ENCODE peak calls at places on chromosomes 12 and 14, in five cellular contexts. G is GM23338, C is lower leg skin, H is B cell, K is vagina. M is an unnamed sample.

GRCh38 chr14:96574171-96574632 is 72.0 kb downstream of the PAPOLA start:
- DNase-seq in H (no peak), K (no peak), G (no peak), C (no peak), M (no peak)

GRCh38 chr14:37707716-37708115 is 112.3 kb downstream of the TTC6 start:
- DNase-seq in G (no peak), H (no peak), K (no peak), C (no peak), M (no peak)

GRCh38 chr12:116236148-116236731 is 41.3 kb downstream of the MED13L start:
- DNase-seq in K (no peak), H (peak; percentile 64), G (peak; percentile 76), C (peak; percentile 34), M (no peak)

GRCh38 chr14:78445275-78445674 is 275.1 kb downstream of the NRXN3 start:
- DNase-seq in K (no peak), C (no peak), G (no peak), H (no peak), M (no peak)

GRCh38 chr14:23577004-23577681 is 1.4 kb downstream of the JPH4 start:
- DNase-seq in K (peak; percentile 71), G (peak; percentile 71), H (peak; percentile 39), C (no peak), M (no peak)

GRCh38 chr12:123532021-123532420 is 1.5 kb downstream of the RILPL1 start:
- DNase-seq in C (no peak), K (no peak), H (peak; percentile 60), G (no peak), M (no peak)

GRCh38 chr14:105147701-105148603 is 20.6 kb downstream of the JAG2 start:
- DNase-seq in G (no peak), H (no peak), C (no peak), K (no peak), M (no peak)

GRCh38 chr12:6532051-6532926 is 2.0 kb upstream of the GAPDH start:
- DNase-seq in G (peak; percentile 78), C (no peak), K (peak; percentile 89), H (peak; percentile 62), M (peak; percentile 82)

GRCh38 chr12:18296201-18296908 is 35.0 kb downstream of the PIK3C2G start:
- DNase-seq in K (no peak), C (no peak), G (no peak), H (no peak), M (no peak)

GRCh38 chr14:92980866-92981265 is 57.9 kb downstream of the CHGA start:
- DNase-seq in K (no peak), G (no peak), H (no peak), C (no peak), M (no peak)

GRCh38 chr14:67490201-67490600 is 1.7 kb upstream of the TMEM229B start:
- DNase-seq in G (no peak), K (no peak), C (no peak), H (no peak), M (no peak)

GRCh38 chr12:105882404-105882803 is 256.4 kb downstream of the NUAK1 start:
- DNase-seq in C (peak; percentile 56), K (no peak), G (peak; percentile 20), H (no peak), M (no peak)

GRCh38 chr12:20716037-20716436 is 20.9 kb downstream of the SLCO1C1 start:
- DNase-seq in H (no peak), K (no peak), G (peak; percentile 80), C (no peak), M (no peak)
- TF ChIP-seq CTCF in H (no peak), K (no peak), G (peak; percentile 60), C (no peak), M (no peak)

GRCh38 chr12:100199347-100200136 is 1.1 kb upstream of the ACTR6 start:
- DNase-seq in G (peak; percentile 94), K (no peak), C (peak; percentile 32), H (peak; percentile 81), M (no peak)
- TF ChIP-seq CTCF in G (no peak), K (no peak), C (no peak), H (no peak), M (no peak)

DNA sequence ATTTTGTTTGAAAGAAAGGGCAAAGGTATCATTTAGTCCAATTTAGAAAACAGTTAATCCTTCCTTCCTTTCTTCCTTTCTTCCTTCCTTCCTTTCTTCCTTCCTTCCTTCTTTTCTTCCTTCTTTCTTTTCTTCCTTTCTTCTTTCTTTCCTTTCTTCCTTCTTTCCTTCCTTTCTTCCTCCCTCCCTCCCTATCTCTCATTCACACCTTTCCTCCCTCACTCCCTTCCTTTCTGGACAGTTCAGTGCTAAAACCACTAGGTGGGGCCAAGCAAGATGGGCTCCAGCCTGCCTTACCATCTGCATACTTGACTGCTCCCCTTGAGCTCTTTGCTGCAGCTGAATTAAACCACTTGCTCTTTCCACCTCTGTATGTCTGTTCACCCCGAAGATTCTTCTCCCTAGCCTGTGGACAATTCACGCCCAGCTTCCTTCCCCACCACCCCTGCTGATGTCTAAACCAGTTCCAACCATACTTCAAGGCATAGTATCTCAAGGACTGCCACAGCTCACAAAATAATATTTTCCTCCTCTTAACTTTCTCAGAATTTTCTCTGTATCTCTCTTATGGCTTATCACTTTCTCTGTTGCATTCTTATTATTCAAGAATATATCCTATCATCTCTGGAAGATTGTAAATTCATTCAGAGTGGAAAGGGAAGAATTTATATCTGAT is 78.0 kb downstream of the DBX2 start:
- DNase-seq in K (no peak), G (peak; percentile 83), H (no peak), C (no peak), M (no peak)
- TF ChIP-seq CTCF in K (no peak), G (peak; percentile 81), H (peak; percentile 31), C (no peak), M (peak; percentile 84)

GRCh38 chr14:95547272-95547625 is 12.4 kb downstream of the GLRX5 start:
- DNase-seq in G (no peak), H (no peak), C (no peak), K (no peak), M (no peak)
- TF ChIP-seq CTCF in G (no peak), H (no peak), C (no peak), K (no peak), M (no peak)

GRCh38 chr12:111389635-111390034 is 16.1 kb upstream of the SH2B3 start:
- DNase-seq in H (no peak), G (no peak), K (no peak), C (no peak), M (no peak)
- TF ChIP-seq CTCF in H (no peak), G (no peak), K (no peak), C (no peak), M (no peak)

GRCh38 chr14:51240804-51241380 is 845 bp downstream of the TMX1 start:
- DNase-seq in H (no peak), G (no peak), K (no peak), C (no peak), M (no peak)

GRCh38 chr14:51242545-51243490 is 2.8 kb downstream of the TMX1 start:
- DNase-seq in C (no peak), K (no peak), G (peak; percentile 63), H (peak; percentile 11), M (no peak)

GRCh38 chr14:51236314-51236713 is 3.7 kb upstream of the TMX1 start:
- DNase-seq in H (no peak), C (no peak), K (no peak), G (no peak), M (no peak)

GRCh38 chr14:51244591-51244990 is 4.5 kb downstream of the TMX1 start:
- DNase-seq in K (no peak), G (no peak), H (no peak), C (no peak), M (no peak)

DNA sequence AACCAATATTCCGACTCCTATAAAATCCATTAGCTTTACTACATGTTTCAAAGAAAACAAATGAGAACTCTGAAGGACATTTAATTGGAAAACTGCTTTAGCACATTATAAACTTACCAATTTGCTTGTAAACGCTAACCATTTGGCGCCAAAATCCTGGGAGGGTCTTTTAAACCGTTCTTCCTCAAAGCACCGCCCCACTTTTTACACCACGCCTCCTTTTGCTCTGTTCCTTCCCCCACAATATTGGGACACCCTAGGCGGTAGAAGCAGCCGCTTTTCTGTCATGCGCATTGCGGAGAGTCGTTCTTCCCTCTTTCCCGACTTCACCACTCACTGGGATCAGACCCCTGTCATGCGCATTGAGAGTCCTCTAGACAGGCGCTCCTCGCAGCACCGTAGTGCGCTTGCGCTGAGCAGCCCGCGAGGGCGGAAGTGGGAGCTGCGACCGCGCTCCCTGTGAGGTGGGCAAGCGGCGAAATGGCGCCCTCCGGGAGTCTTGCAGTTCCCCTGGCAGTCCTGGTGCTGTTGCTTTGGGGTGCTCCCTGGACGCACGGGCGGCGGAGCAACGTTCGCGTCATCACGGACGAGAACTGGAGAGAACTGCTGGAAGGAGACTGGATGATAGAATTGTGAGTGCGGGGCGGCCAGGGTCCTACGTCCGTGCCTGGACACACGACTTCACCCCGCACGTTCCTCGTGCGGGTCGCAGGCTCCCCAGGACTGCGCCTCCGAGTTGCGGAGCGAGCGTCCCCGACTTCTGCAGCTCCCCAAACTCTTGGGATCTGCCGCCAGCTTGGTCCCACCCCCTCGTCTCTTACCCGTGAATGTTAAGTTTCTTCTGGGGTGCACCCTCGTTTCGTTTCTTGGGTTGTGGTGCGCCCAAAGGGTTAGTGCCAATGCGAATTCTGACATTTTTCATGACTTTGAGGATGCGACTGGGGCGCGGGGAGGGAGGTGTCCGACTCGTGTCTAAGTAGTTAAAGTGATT is at the start of gene TMX1:
- DNase-seq in C (peak; percentile 94), H (peak; percentile 89), K (peak; percentile 98), G (peak; percentile 99), M (peak; percentile 86)
- TF ChIP-seq CTCF in C (no peak), H (no peak), K (no peak), G (no peak), M (peak; percentile 4)

DNA sequence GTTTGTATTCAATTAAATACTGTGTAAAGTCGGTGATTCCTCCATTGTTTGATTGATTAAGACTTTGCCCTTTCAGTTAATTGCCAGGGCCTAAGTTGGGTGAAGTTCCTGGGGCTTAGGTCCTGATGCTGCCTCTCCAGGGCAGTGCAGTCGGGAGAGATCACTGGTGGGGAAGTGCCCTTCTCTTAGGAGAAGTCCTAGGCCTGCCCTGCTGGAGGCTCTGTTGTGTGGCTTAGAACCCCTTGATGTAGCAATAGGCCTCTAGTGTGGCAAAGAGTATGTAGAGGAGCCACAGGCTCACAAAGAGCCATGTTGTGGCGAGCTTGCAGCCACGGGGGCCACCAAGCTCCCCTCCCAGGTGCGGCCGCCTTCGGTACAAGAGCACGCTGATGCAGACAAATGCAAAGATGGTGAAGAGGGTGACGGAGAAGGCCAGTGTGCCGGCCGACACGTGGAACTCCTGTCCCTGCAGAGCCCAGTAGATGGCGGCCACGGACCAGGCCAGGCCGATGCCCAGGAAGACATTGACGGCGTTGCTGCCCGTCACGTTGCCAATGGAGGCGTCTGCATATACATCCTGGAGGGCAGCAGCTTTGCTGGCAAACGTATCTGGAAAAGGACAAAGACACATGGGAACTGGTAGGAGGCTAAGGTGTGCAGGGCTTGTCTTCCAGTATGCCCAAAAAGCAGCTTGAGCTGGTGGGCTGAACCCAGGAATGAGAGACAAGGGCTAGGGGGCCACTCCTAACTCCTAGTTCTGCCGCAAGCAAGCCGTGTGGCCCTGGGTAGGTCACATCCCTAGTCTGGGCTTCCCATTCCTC is 142.8 kb downstream of the SLC8A3 start:
- DNase-seq in K (no peak), C (no peak), H (peak; percentile 13), G (peak; percentile 88), M (no peak)
- TF ChIP-seq CTCF in K (no peak), C (no peak), H (no peak), G (peak; percentile 74), M (peak; percentile 83)

M was measured in epithelial cell of proximal tubule.